ENCODE peak calls at places on chromosomes 3 and 15, in six cellular contexts. H, D, Y, S, J and M are unnamed samples.

GRCh38 chr3:57164606-57165573 is at the start of gene IL17RD:
- DNase-seq in H (peak; percentile 89), D (peak; percentile 81), Y (peak; percentile 58), S (no peak), J (peak; percentile 58), M (peak; percentile 78)

GRCh38 chr3:71238267-71238985 is 345.1 kb downstream of the FOXP1 start:
- DNase-seq in H (no peak), D (no peak), Y (no peak), S (no peak), J (no peak), M (no peak)

GRCh38 chr15:52912172-52912571 is 122.0 kb upstream of the ONECUT1 start:
- DNase-seq in H (no peak), D (no peak), Y (no peak), S (no peak), J (no peak), M (no peak)

GRCh38 chr3:14336414-14337285 is 65.8 kb upstream of the SLC6A6 start:
- DNase-seq in H (no peak), D (no peak), Y (no peak), S (no peak), J (no peak), M (peak; percentile 43)

GRCh38 chr3:73685061-73685460 is 60.3 kb upstream of the PDZRN3 start:
- DNase-seq in H (no peak), D (no peak), Y (no peak), S (no peak), J (no peak), M (no peak)

GRCh38 chr15:98896002-98896721 is 111.4 kb downstream of the PGPEP1L start:
- DNase-seq in H (no peak), D (no peak), Y (peak; percentile 66), S (no peak), J (no peak), M (no peak)

GRCh38 chr3:37996785-37997301 is 6.3 kb downstream of the VILL start:
- DNase-seq in H (peak; percentile 85), D (no peak), Y (peak; percentile 85), S (no peak), J (peak; percentile 79), M (peak; percentile 85)

GRCh38 chr3:8509961-8510360 is 8.3 kb downstream of the LMCD1 start:
- DNase-seq in H (no peak), D (no peak), Y (peak; percentile 97), S (no peak), J (peak; percentile 47), M (peak; percentile 57)

GRCh38 chr3:100045696-100046095 is 68.6 kb downstream of the FILIP1L start:
- DNase-seq in H (no peak), D (no peak), Y (no peak), S (no peak), J (no peak), M (peak; percentile 55)

GRCh38 chr3:141860766-141861513 is 15.5 kb upstream of the ATP1B3 start:
- DNase-seq in H (no peak), D (no peak), Y (no peak), S (no peak), J (no peak), M (no peak)

GRCh38 chr3:120497318-120497717 is 46.5 kb upstream of the FSTL1 start:
- DNase-seq in H (no peak), D (no peak), Y (peak; percentile 84), S (peak; percentile 67), J (no peak), M (peak; percentile 84)

GRCh38 chr15:25830844-25831443 is 32.2 kb downstream of the ATP10A start:
- DNase-seq in H (no peak), D (no peak), Y (peak; percentile 98), S (no peak), J (no peak), M (peak; percentile 1)

GRCh38 chr15:75763137-75763611 is 50.5 kb upstream of the CSPG4 start:
- DNase-seq in H (no peak), D (no peak), Y (no peak), S (no peak), J (no peak), M (no peak)